ENCODE peak calls at places on chromosome 11, in four cellular contexts. O, S, G and X are unnamed samples.

GRCh38 chr11:28464252-28464867 is 356.2 kb downstream of the METTL15 start:
- DNase-seq in O (no peak), S (no peak), G (no peak), X (no peak)

GRCh38 chr11:34653031-34653430 is 32.1 kb downstream of the EHF start:
- DNase-seq in O (no peak), S (no peak), G (no peak), X (no peak)

GRCh38 chr11:130536106-130537040 is 87.9 kb downstream of the ADAMTS15 start:
- DNase-seq in O (no peak), S (no peak), G (no peak), X (no peak)

GRCh38 chr11:121829159-121829643 is 286.8 kb downstream of the BLID start:
- DNase-seq in O (no peak), S (no peak), G (no peak), X (no peak)

GRCh38 chr11:47969401-47969800 is 11.0 kb upstream of the PTPRJ start:
- DNase-seq in O (no peak), S (no peak), G (no peak), X (no peak)

GRCh38 chr11:45155058-45155551 is 8.7 kb downstream of the PRDM11 start:
- DNase-seq in O (no peak), S (no peak), G (no peak), X (no peak)

GRCh38 chr11:6646631-6647281 is 8.9 kb downstream of the DCHS1 start:
- DNase-seq in O (no peak), S (no peak), G (no peak), X (no peak)

GRCh38 chr11:102139081-102139498 is 28.8 kb downstream of the YAP1 start:
- DNase-seq in O (no peak), S (no peak), G (no peak), X (no peak)

GRCh38 chr11:71498091-71498490 is 29.0 kb upstream of the KRTAP5-7 start:
- DNase-seq in O (no peak), S (no peak), G (no peak), X (no peak)

GRCh38 chr11:132342408-132342807 is 972.0 kb downstream of the NTM start:
- DNase-seq in O (no peak), S (no peak), G (no peak), X (no peak)

GRCh38 chr11:84218318-84218717 is 932.2 kb upstream of the CCDC90B start:
- DNase-seq in O (no peak), S (no peak), G (no peak), X (no peak)

GRCh38 chr11:134530826-134531225 is 118.8 kb upstream of the B3GAT1 start:
- DNase-seq in O (no peak), S (no peak), G (no peak), X (no peak)

GRCh38 chr11:35045219-35045819 is 93.7 kb upstream of the CD44 start:
- DNase-seq in O (peak; percentile 77), S (no peak), G (no peak), X (no peak)

GRCh38 chr11:36016263-36016662 is 72.4 kb downstream of the LDLRAD3 start:
- DNase-seq in O (no peak), S (no peak), G (no peak), X (no peak)

GRCh38 chr11:41039592-41039991 is 419.9 kb downstream of the LRRC4C start:
- DNase-seq in O (no peak), S (no peak), G (no peak), X (no peak)

GRCh38 chr11:113159967-113160621 is 154.3 kb upstream of the TTC12 start:
- DNase-seq in O (no peak), S (no peak), G (no peak), X (no peak)

GRCh38 chr11:88411265-88411664 is 73.7 kb upstream of the CTSC start:
- DNase-seq in O (no peak), S (no peak), G (no peak), X (no peak)

GRCh38 chr11:111307472-111308108 is 9.2 kb downstream of the POU2AF3 start:
- DNase-seq in O (no peak), S (no peak), G (no peak), X (no peak)

GRCh38 chr11:93133710-93134109 is 64.1 kb downstream of the SLC36A4 start:
- DNase-seq in O (no peak), S (no peak), G (no peak), X (no peak)

GRCh38 chr11:9462806-9463537 is 2.2 kb downstream of the ZNF143 start:
- DNase-seq in O (no peak), S (no peak), G (no peak), X (no peak)

GRCh38 chr11:98107736-98108135 is 913.0 kb upstream of the CNTN5 start:
- DNase-seq in O (no peak), S (no peak), G (no peak), X (no peak)

GRCh38 chr11:112285918-112286317 is 25.3 kb upstream of the PLET1 start:
- DNase-seq in O (no peak), S (no peak), G (no peak), X (no peak)

GRCh38 chr11:126268361-126268707 is 361 bp downstream of the SRPRA start:
- DNase-seq in O (no peak), S (no peak), G (no peak), X (no peak)

GRCh38 chr11:116727990-116728389 is 44.8 kb downstream of the BUD13 start:
- DNase-seq in O (no peak), S (no peak), G (no peak), X (no peak)

GRCh38 chr11:120098503-120099054 is 39.3 kb downstream of the TRIM29 start:
- DNase-seq in O (no peak), S (no peak), G (no peak), X (no peak)

GRCh38 chr11:77093056-77093891 is 9.4 kb upstream of the OMP start:
- DNase-seq in O (no peak), S (no peak), G (no peak), X (no peak)

GRCh38 chr11:61701298-61701993 is 21.3 kb downstream of the DAGLA start:
- DNase-seq in O (no peak), S (no peak), G (no peak), X (no peak)

GRCh38 chr11:97814325-97814959 is 1206.3 kb upstream of the CNTN5 start:
- DNase-seq in O (no peak), S (no peak), G (no peak), X (no peak)